ENCODE peak calls at places on chromosomes 6 and 20, in seven cellular contexts. O, R, Y, K, M, S and C are unnamed samples.

GRCh38 chr20:58889334-58890072 is 37.0 kb downstream of the GNAS start:
- DNase-seq in O (no peak), R (no peak), Y (no peak), K (no peak), M (no peak), S (no peak), C (no peak)

GRCh38 chr6:89986650-89987074 is 92.4 kb downstream of the GJA10 start:
- DNase-seq in O (no peak), R (no peak), Y (no peak), K (no peak), M (no peak), S (no peak), C (no peak)

GRCh38 chr6:49202923-49203322 is 260.1 kb downstream of the MMUT start:
- DNase-seq in O (no peak), R (no peak), Y (no peak), K (no peak), M (no peak), S (no peak), C (no peak)

GRCh38 chr20:13183005-13183404 is 38.1 kb upstream of the ISM1 start:
- DNase-seq in O (no peak), R (no peak), Y (no peak), K (no peak), M (no peak), S (no peak), C (no peak)

GRCh38 chr20:24958506-24959385 is 9.7 kb downstream of the CST7 start:
- DNase-seq in O (no peak), R (no peak), Y (no peak), K (no peak), M (no peak), S (no peak), C (no peak)

GRCh38 chr20:18057106-18057993 is at the start of gene OVOL2:
- DNase-seq in O (peak; percentile 60), R (peak; percentile 83), Y (no peak), K (no peak), M (no peak), S (peak; percentile 90), C (no peak)

GRCh38 chr6:154112181-154112809 is 73.3 kb downstream of the OPRM1 start:
- DNase-seq in O (no peak), R (no peak), Y (no peak), K (no peak), M (no peak), S (no peak), C (no peak)

GRCh38 chr20:52747736-52748135 is 224.4 kb upstream of the TSHZ2 start:
- DNase-seq in O (no peak), R (peak; percentile 34), Y (peak; percentile 50), K (peak; percentile 8), M (no peak), S (no peak), C (peak; percentile 37)

GRCh38 chr20:728022-728944 is 40.0 kb downstream of the SLC52A3 start:
- DNase-seq in O (no peak), R (peak; percentile 88), Y (peak; percentile 83), K (peak; percentile 84), M (no peak), S (peak; percentile 91), C (peak; percentile 51)

GRCh38 chr6:168678588-168678987 is 237.6 kb downstream of the SMOC2 start:
- DNase-seq in O (no peak), R (no peak), Y (no peak), K (no peak), M (no peak), S (peak; percentile 20), C (no peak)

GRCh38 chr20:25014816-25015215 is 22.3 kb upstream of the APMAP start:
- DNase-seq in O (no peak), R (no peak), Y (no peak), K (no peak), M (no peak), S (no peak), C (no peak)

GRCh38 chr20:51383891-51384510 is 158.5 kb downstream of the NFATC2 start:
- DNase-seq in O (no peak), R (no peak), Y (no peak), K (no peak), M (no peak), S (no peak), C (no peak)

GRCh38 chr6:151962246-151962846 is 154.9 kb downstream of the ESR1 start:
- DNase-seq in O (no peak), R (no peak), Y (no peak), K (no peak), M (no peak), S (no peak), C (peak; percentile 84)

GRCh38 chr6:1080453-1081328 is 231.2 kb upstream of the FOXQ1 start:
- DNase-seq in O (no peak), R (no peak), Y (no peak), K (no peak), M (no peak), S (no peak), C (no peak)

GRCh38 chr6:56724455-56724854 is 81.8 kb upstream of the DST start:
- DNase-seq in O (no peak), R (no peak), Y (no peak), K (no peak), M (no peak), S (no peak), C (no peak)

GRCh38 chr6:80742481-80742880 is 636.0 kb downstream of the BCKDHB start:
- DNase-seq in O (peak; percentile 35), R (no peak), Y (peak; percentile 10), K (no peak), M (no peak), S (no peak), C (peak; percentile 1)

DNA sequence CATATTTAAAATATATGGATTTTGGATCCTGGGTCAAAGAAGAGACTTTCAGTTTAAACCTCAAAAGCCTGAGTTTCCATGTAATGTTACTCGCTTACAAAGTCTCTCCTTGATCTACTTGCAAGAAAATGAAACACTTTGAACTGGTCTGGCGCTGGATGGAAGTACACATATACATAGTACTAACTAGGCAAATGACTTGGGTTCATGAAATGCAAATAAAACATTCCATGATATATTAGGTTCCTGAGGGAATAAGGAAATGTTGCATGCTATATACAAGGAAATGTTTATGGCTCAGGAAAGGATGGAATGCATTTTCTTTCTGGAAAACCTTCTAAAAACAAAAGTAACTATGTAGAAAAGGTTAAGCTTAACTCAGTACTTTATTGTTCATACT is 11.4 kb upstream of the TXLNB start:
- DNase-seq in O (no peak), R (no peak), Y (no peak), K (no peak), M (no peak), S (no peak), C (no peak)
- TF ChIP-seq SP1 in O (no peak), R (no peak), Y (no peak), K (no peak), M (no peak), S (no peak), C (no peak)

GRCh38 chr6:31826793-31827285 is 699 bp upstream of the HSPA1B start:
- DNase-seq in O (no peak), R (peak; percentile 62), Y (no peak), K (peak; percentile 89), M (no peak), S (peak; percentile 62), C (no peak)
- TF ChIP-seq SP1 in O (no peak), R (no peak), Y (no peak), K (no peak), M (no peak), S (no peak), C (no peak)

GRCh38 chr6:44708208-44708607 is 320.7 kb downstream of the CDC5L start:
- DNase-seq in O (no peak), R (no peak), Y (no peak), K (no peak), M (no peak), S (no peak), C (no peak)
- TF ChIP-seq SP1 in O (no peak), R (no peak), Y (no peak), K (no peak), M (no peak), S (no peak), C (no peak)

GRCh38 chr20:34468956-34469355 is 47.3 kb upstream of the DYNLRB1 start:
- DNase-seq in O (no peak), R (no peak), Y (no peak), K (no peak), M (no peak), S (no peak), C (no peak)

GRCh38 chr20:34475979-34476736 is 40.1 kb upstream of the DYNLRB1 start:
- DNase-seq in O (no peak), R (peak; percentile 19), Y (peak; percentile 8), K (no peak), M (no peak), S (no peak), C (peak; percentile 47)

GRCh38 chr20:34472246-34472925 is 43.8 kb upstream of the DYNLRB1 start:
- DNase-seq in O (peak; percentile 75), R (no peak), Y (peak; percentile 9), K (peak; percentile 31), M (no peak), S (no peak), C (no peak)

DNA sequence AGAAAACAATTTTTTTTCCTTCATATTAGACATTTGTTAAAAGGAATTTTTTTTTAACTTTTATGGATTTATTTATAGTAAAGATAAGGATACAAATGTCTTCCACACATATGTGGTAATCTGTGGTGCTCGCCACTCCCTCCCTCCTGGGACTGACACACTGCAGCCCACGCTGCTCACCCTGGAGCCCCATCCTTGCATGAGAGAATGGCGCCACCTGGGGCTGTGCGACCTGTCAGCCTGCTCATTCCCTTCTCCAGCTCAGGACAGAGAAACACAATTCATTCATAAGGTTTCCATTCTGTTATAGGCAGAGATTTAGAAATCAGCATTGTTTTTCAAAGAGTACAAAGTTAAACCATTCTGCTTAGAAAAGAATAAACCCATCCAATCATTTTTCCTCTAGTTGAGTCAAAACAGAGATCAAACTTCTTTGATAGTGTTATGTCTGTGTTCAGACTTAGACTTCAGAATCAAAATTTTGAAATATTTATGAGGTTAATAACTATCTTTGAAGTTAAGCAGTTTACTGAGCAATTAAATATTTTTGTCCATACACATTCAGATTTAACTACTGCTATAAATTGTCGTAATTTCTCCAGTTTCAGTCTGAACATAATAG is 42.8 kb upstream of the DYNLRB1 start:
- DNase-seq in O (peak; percentile 48), R (peak; percentile 74), Y (peak; percentile 41), K (peak; percentile 44), M (no peak), S (peak; percentile 67), C (peak; percentile 72)
- TF ChIP-seq SP1 in O (no peak), R (no peak), Y (no peak), K (no peak), M (no peak), S (no peak), C (no peak)

DNA sequence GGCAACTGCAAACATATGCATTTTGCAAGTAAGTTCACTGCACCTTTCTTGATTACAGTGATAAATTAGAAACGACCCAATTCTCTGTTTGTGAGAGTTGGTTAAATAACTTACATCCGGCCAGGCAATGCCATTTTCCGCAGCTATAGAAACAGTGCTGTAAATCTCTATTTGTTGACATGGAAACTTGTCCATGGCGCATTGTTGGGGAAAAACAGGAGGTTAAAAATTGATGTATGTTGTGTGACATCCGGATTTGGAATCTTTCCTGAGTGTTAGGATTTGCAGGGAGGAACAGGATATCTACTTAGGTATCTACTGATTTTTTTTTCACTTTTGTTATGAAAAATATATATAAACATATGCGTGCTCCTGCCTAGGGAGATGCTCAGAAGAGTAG is 66.5 kb downstream of the DLGAP4 start:
- DNase-seq in O (no peak), R (no peak), Y (no peak), K (no peak), M (no peak), S (no peak), C (no peak)
- TF ChIP-seq SP1 in O (no peak), R (no peak), Y (no peak), K (no peak), M (no peak), S (no peak), C (no peak)